ENCODE peak calls at places on chromosomes 6 and 20, in ten cellular contexts. W, B, H, G, V, X, I, A, U and Z are unnamed samples.

GRCh38 chr20:43658723-43659419 is 8.0 kb upstream of the MYBL2 start:
- DNase-seq in W (no peak), B (no peak), H (no peak), G (no peak), V (no peak), X (peak), I (no peak), A (no peak), U (no peak), Z (no peak)

GRCh38 chr20:6395695-6396094 is 272.9 kb upstream of the FERMT1 start:
- DNase-seq in W (no peak), B (peak), H (no peak), G (no peak), V (no peak), X (no peak), I (no peak), A (no peak), U (no peak), Z (no peak)

GRCh38 chr6:69732045-69732444 is 64.8 kb downstream of the LMBRD1 start:
- DNase-seq in W (no peak), B (no peak), H (no peak), G (no peak), V (no peak), X (no peak), I (no peak), A (no peak), U (no peak), Z (no peak)

GRCh38 chr20:46222521-46223007 is 85.7 kb downstream of the CDH22 start:
- DNase-seq in W (peak), B (no peak), H (no peak), G (no peak), V (no peak), X (no peak), I (no peak), A (no peak), U (no peak), Z (no peak)

GRCh38 chr20:52972965-52973819 is 1.0 kb downstream of the TSHZ2 start:
- DNase-seq in W (no peak), B (no peak), H (no peak), G (no peak), V (no peak), X (peak), I (no peak), A (no peak), U (peak), Z (peak)

GRCh38 chr6:13441778-13442177 is 45.6 kb downstream of the GFOD1 start:
- DNase-seq in W (no peak), B (no peak), H (no peak), G (no peak), V (no peak), X (no peak), I (no peak), A (no peak), U (no peak), Z (no peak)

GRCh38 chr6:42120895-42121865 is 21.2 kb downstream of the C6orf132 start:
- DNase-seq in W (no peak), B (no peak), H (no peak), G (no peak), V (no peak), X (peak), I (no peak), A (no peak), U (no peak), Z (no peak)

GRCh38 chr6:108727966-108728730 is 120.1 kb upstream of the ARMC2 start:
- DNase-seq in W (no peak), B (no peak), H (no peak), G (no peak), V (no peak), X (no peak), I (no peak), A (no peak), U (no peak), Z (no peak)

GRCh38 chr6:1856381-1856780 is 246.7 kb downstream of the FOXC1 start:
- DNase-seq in W (peak), B (peak), H (no peak), G (no peak), V (no peak), X (no peak), I (no peak), A (no peak), U (no peak), Z (no peak)